ENCODE peak calls at places on chromosomes 2 and 18, in six cellular contexts. R, Z, L, S, X and T are unnamed samples.

GRCh38 chr2:148338544-148338943 is 306.0 kb upstream of the EPC2 start:
- DNase-seq in R (no peak), Z (peak), L (no peak), S (no peak), X (no peak), T (no peak)

GRCh38 chr18:10315542-10315941 is 138.9 kb upstream of the APCDD1 start:
- DNase-seq in R (no peak), Z (no peak), L (no peak), S (no peak), X (no peak), T (no peak)

GRCh38 chr2:18381451-18381850 is 179.0 kb downstream of the RDH14 start:
- DNase-seq in R (no peak), Z (no peak), L (no peak), S (no peak), X (no peak), T (no peak)

GRCh38 chr2:119864318-119864717 is 104.6 kb downstream of the PTPN4 start:
- DNase-seq in R (no peak), Z (no peak), L (no peak), S (no peak), X (no peak), T (no peak)

GRCh38 chr18:12315911-12316310 is 7.9 kb downstream of the TUBB6 start:
- DNase-seq in R (no peak), Z (no peak), L (no peak), S (no peak), X (no peak), T (no peak)

GRCh38 chr2:175175896-175176295 is 5.6 kb downstream of the ATP5MC3 start:
- DNase-seq in R (no peak), Z (no peak), L (no peak), S (no peak), X (no peak), T (no peak)

GRCh38 chr2:53633441-53633840 is 134.2 kb upstream of the CHAC2 start:
- DNase-seq in R (no peak), Z (peak), L (no peak), S (peak), X (no peak), T (no peak)

GRCh38 chr18:50706199-50706598 is 113.6 kb downstream of the MRO start:
- DNase-seq in R (no peak), Z (no peak), L (no peak), S (no peak), X (no peak), T (peak)

GRCh38 chr18:77733292-77733903 is 483.8 kb downstream of the GALR1 start:
- DNase-seq in R (no peak), Z (no peak), L (no peak), S (no peak), X (no peak), T (no peak)

GRCh38 chr2:168685619-168686453 is 116.6 kb upstream of the NOSTRIN start:
- DNase-seq in R (no peak), Z (no peak), L (no peak), S (no peak), X (no peak), T (no peak)

GRCh38 chr2:227772932-227773331 is 27.2 kb downstream of the SCYGR8 start:
- DNase-seq in R (no peak), Z (no peak), L (no peak), S (no peak), X (no peak), T (no peak)

GRCh38 chr2:71689393-71689792 is 236.0 kb downstream of the DYSF start:
- DNase-seq in R (no peak), Z (no peak), L (no peak), S (no peak), X (no peak), T (no peak)